ENCODE peak calls at places on chromosomes 3 and 15, in ten cellular contexts. H, X, A, O, V, L, N, W, E and R are unnamed samples.

GRCh38 chr3:127820871-127821853 is 1.2 kb downstream of the MGLL start:
- DNase-seq in O (no peak), E (no peak), H (no peak), L (no peak), X (no peak), A (peak; percentile 78), N (peak; percentile 82), V (no peak), W (peak; percentile 78), R (no peak)

GRCh38 chr3:40109641-40110490 is 199.6 kb upstream of the EIF1B start:
- DNase-seq in O (no peak), E (no peak), A (no peak), V (no peak), N (no peak), W (no peak), X (peak; percentile 33), L (no peak), H (no peak), R (peak; percentile 27)

GRCh38 chr15:75684648-75685047 is 28.0 kb downstream of the CSPG4 start:
- DNase-seq in X (no peak), O (no peak), E (no peak), N (peak; percentile 49), V (no peak), A (no peak), W (no peak), L (no peak), H (no peak), R (no peak)

GRCh38 chr15:88834211-88834812 is 31.1 kb downstream of the ACAN start:
- DNase-seq in A (peak; percentile 38), E (no peak), W (peak; percentile 45), L (no peak), V (peak; percentile 63), O (peak; percentile 11), N (peak; percentile 40), H (no peak), X (peak; percentile 20), R (peak; percentile 50)

GRCh38 chr3:193872265-193872753 is 263.6 kb upstream of the HES1 start:
- DNase-seq in W (peak; percentile 99), A (no peak), X (peak; percentile 76), H (no peak), V (no peak), L (no peak), O (no peak), E (no peak), N (peak; percentile 93), R (no peak)

GRCh38 chr15:64865126-64865997 is 23.6 kb downstream of the PLEKHO2 start:
- DNase-seq in X (no peak), V (no peak), O (no peak), A (peak; percentile 46), H (no peak), E (no peak), N (no peak), W (no peak), L (no peak), R (no peak)

GRCh38 chr15:47794266-47794914 is 77.1 kb downstream of the SEMA6D start:
- DNase-seq in N (no peak), X (no peak), L (no peak), H (no peak), E (no peak), O (no peak), W (peak; percentile 25), A (no peak), V (no peak), R (no peak)

GRCh38 chr3:133479895-133480669 is 80.2 kb downstream of the BFSP2 start:
- DNase-seq in L (no peak), A (peak; percentile 32), X (no peak), O (no peak), E (no peak), W (peak; percentile 90), N (peak; percentile 44), H (no peak), V (no peak), R (no peak)

GRCh38 chr3:14440531-14441239 is 38.3 kb downstream of the SLC6A6 start:
- DNase-seq in L (no peak), O (no peak), V (no peak), N (no peak), W (peak; percentile 21), X (peak; percentile 39), A (no peak), E (no peak), H (peak; percentile 25), R (peak; percentile 74)

GRCh38 chr15:23687143-23687470 is at the start of gene NDN:
- DNase-seq in V (peak; percentile 42), E (no peak), N (peak; percentile 27), A (peak; percentile 54), O (no peak), H (no peak), L (no peak), X (no peak), W (no peak), R (peak; percentile 57)

GRCh38 chr3:11558002-11558401 is 85.7 kb downstream of the VGLL4 start:
- DNase-seq in X (peak; percentile 91), L (no peak), V (no peak), W (peak; percentile 30), E (no peak), H (no peak), N (no peak), O (no peak), A (no peak), R (no peak)

GRCh38 chr15:90002428-90002844 is 1.3 kb downstream of the ZNF710 start:
- DNase-seq in X (no peak), A (peak; percentile 69), O (no peak), V (peak; percentile 19), W (peak; percentile 41), H (peak; percentile 5), E (no peak), N (peak; percentile 66), L (no peak), R (no peak)

GRCh38 chr15:77571181-77571580 is 61.5 kb downstream of the LINGO1 start:
- DNase-seq in E (no peak), O (no peak), W (no peak), N (no peak), V (no peak), L (no peak), X (no peak), H (no peak), A (no peak), R (no peak)

GRCh38 chr3:32102289-32102688 is 4.1 kb upstream of the GPD1L start:
- DNase-seq in O (no peak), L (no peak), X (no peak), H (no peak), V (no peak), N (no peak), E (no peak), W (no peak), A (no peak), R (no peak)

GRCh38 chr3:177810162-177810623 is 612.9 kb upstream of the TBL1XR1 start:
- DNase-seq in A (no peak), W (peak; percentile 95), L (no peak), V (no peak), E (no peak), X (peak; percentile 94), H (no peak), N (peak; percentile 80), O (no peak), R (no peak)

GRCh38 chr3:124223853-124224252 is 231.9 kb upstream of the ROPN1 start:
- DNase-seq in O (no peak), A (no peak), V (no peak), L (no peak), X (no peak), E (no peak), W (no peak), H (no peak), N (no peak), R (no peak)

GRCh38 chr3:168995129-168995528 is 668.4 kb downstream of the MECOM start:
- DNase-seq in X (no peak), W (no peak), V (no peak), N (no peak), A (no peak), O (no peak), E (no peak), L (no peak), H (no peak), R (no peak)

GRCh38 chr3:24715171-24715792 is 220.6 kb upstream of the THRB start:
- DNase-seq in L (no peak), X (no peak), E (no peak), V (no peak), A (no peak), W (no peak), N (no peak), O (no peak), H (no peak), R (no peak)

GRCh38 chr3:102060814-102061213 is 211.5 kb downstream of the NFKBIZ start:
- DNase-seq in W (peak; percentile 63), O (no peak), X (no peak), L (no peak), V (no peak), E (no peak), A (peak; percentile 27), N (no peak), H (no peak), R (no peak)

GRCh38 chr3:103644450-103644849 is 1209.6 kb downstream of the ZPLD1 start:
- DNase-seq in A (no peak), V (no peak), L (no peak), N (no peak), H (no peak), X (no peak), W (no peak), E (no peak), O (no peak), R (no peak)

GRCh38 chr3:128311441-128311844 is 155.2 kb downstream of the DNAJB8 start:
- DNase-seq in W (no peak), V (no peak), X (no peak), N (no peak), O (no peak), H (no peak), E (no peak), A (no peak), L (no peak), R (no peak)

GRCh38 chr3:38168151-38168987 is 3.0 kb downstream of the OXSR1 start:
- DNase-seq in A (no peak), N (no peak), W (peak; percentile 86), E (no peak), X (peak; percentile 73), L (no peak), O (no peak), V (no peak), H (no peak), R (no peak)

GRCh38 chr3:11638669-11639402 is 4.9 kb downstream of the VGLL4 start:
- DNase-seq in X (no peak), E (no peak), A (no peak), L (no peak), O (no peak), N (no peak), W (no peak), V (no peak), H (no peak), R (no peak)

GRCh38 chr3:16807441-16807840 is 77.3 kb upstream of the PLCL2 start:
- DNase-seq in A (no peak), X (peak; percentile 61), W (no peak), L (no peak), H (no peak), O (no peak), V (no peak), E (no peak), N (no peak), R (no peak)

GRCh38 chr3:126464997-126465396 is 10.7 kb downstream of the ZXDC start:
- DNase-seq in V (no peak), N (no peak), O (no peak), X (no peak), E (no peak), H (no peak), W (no peak), A (no peak), L (no peak), R (no peak)

GRCh38 chr3:10410383-10411002 is 89.6 kb upstream of the SEC13 start:
- DNase-seq in V (peak; percentile 38), L (no peak), N (no peak), E (no peak), X (no peak), W (no peak), A (no peak), H (no peak), O (no peak), R (no peak)

GRCh38 chr3:141686477-141687280 is 51.4 kb upstream of the RNF7 start:
- DNase-seq in N (no peak), X (peak; percentile 13), V (peak; percentile 61), A (no peak), L (no peak), O (no peak), W (peak; percentile 19), E (no peak), H (peak; percentile 77), R (no peak)

GRCh38 chr3:196620228-196620627 is 19.3 kb upstream of the NRROS start:
- DNase-seq in X (no peak), N (no peak), W (no peak), L (no peak), E (no peak), V (no peak), H (no peak), O (no peak), A (no peak), R (peak; percentile 29)